ENCODE peak calls at places on chromosome 1, in four cellular contexts. G, I, U and X are unnamed samples.

GRCh38 chr1:44792736-44793502 is 4.9 kb upstream of the BEST4 start:
- DNase-seq in G (no peak), I (no peak), U (no peak), X (no peak)

GRCh38 chr1:143497374-143497747 is 474.4 kb downstream of the FAM72C start:
- DNase-seq in G (no peak), I (no peak), U (no peak), X (no peak)

GRCh38 chr1:153396461-153396860 is 5.6 kb upstream of the S100A8 start:
- DNase-seq in G (no peak), I (no peak), U (no peak), X (no peak)

GRCh38 chr1:44801491-44802305 is 1.5 kb downstream of the PLK3 start:
- DNase-seq in G (no peak), I (no peak), U (no peak), X (no peak)

GRCh38 chr1:235045034-235045690 is 83.5 kb downstream of the TOMM20 start:
- DNase-seq in G (no peak), I (no peak), U (no peak), X (no peak)

GRCh38 chr1:198977909-198978308 is 339.1 kb downstream of the PTPRC start:
- DNase-seq in G (no peak), I (peak; percentile 9), U (no peak), X (peak; percentile 24)

GRCh38 chr1:200668514-200669313 is 993 bp downstream of the DDX59 start:
- DNase-seq in G (no peak), I (no peak), U (peak; percentile 71), X (no peak)

GRCh38 chr1:71413441-71414170 is 332.8 kb upstream of the ZRANB2 start:
- DNase-seq in G (no peak), I (no peak), U (no peak), X (no peak)

GRCh38 chr1:83102630-83103071 is 896.3 kb downstream of the TTLL7 start:
- DNase-seq in G (no peak), I (peak; percentile 2), U (peak; percentile 50), X (no peak)

GRCh38 chr1:4851666-4852065 is 197.3 kb downstream of the AJAP1 start:
- DNase-seq in G (no peak), I (no peak), U (no peak), X (no peak)

GRCh38 chr1:186494832-186495271 is 33.9 kb upstream of the PDC start:
- DNase-seq in G (no peak), I (no peak), U (no peak), X (no peak)